ENCODE peak calls at places on chromosomes 11 and 22, in five cellular contexts. E, D, L, K and Z are unnamed samples.

GRCh38 chr11:60378359-60378758 is at the start of gene MS4A7:
- DNase-seq in E (no peak), D (peak), L (peak), K (no peak), Z (no peak)

GRCh38 chr11:35077709-35078695 is 61.0 kb upstream of the CD44 start:
- DNase-seq in E (no peak), D (peak), L (no peak), K (no peak), Z (peak)

GRCh38 chr11:36027731-36028130 is 83.9 kb downstream of the LDLRAD3 start:
- DNase-seq in E (no peak), D (no peak), L (no peak), K (peak), Z (no peak)

GRCh38 chr22:39083212-39084165 is 6.4 kb downstream of the APOBEC3G start:
- DNase-seq in E (no peak), D (no peak), L (no peak), K (no peak), Z (no peak)

GRCh38 chr11:92380882-92381281 is 156.3 kb downstream of the FAT3 start:
- DNase-seq in E (no peak), D (no peak), L (no peak), K (no peak), Z (no peak)

GRCh38 chr11:118002010-118002540 is 15.9 kb downstream of the IL10RA start:
- DNase-seq in E (no peak), D (no peak), L (no peak), K (no peak), Z (no peak)

GRCh38 chr11:59222464-59223065 is 9.8 kb upstream of the MPEG1 start:
- DNase-seq in E (no peak), D (no peak), L (no peak), K (no peak), Z (no peak)

GRCh38 chr22:20591660-20592310 is 84.4 kb downstream of the MED15 start:
- DNase-seq in E (peak), D (no peak), L (no peak), K (peak), Z (no peak)

GRCh38 chr11:111719379-111719778 is 46.8 kb downstream of the PPP2R1B start:
- DNase-seq in E (no peak), D (no peak), L (no peak), K (no peak), Z (no peak)

GRCh38 chr11:57566035-57566504 is 1.4 kb downstream of the UBE2L6 start:
- DNase-seq in E (no peak), D (peak), L (no peak), K (no peak), Z (no peak)

GRCh38 chr11:74783241-74783871 is 34.7 kb downstream of the RNF169 start:
- DNase-seq in E (no peak), D (peak), L (no peak), K (no peak), Z (no peak)

GRCh38 chr11:65899356-65900124 is 648 bp downstream of the FOSL1 start:
- DNase-seq in E (peak), D (peak), L (no peak), K (peak), Z (peak)

GRCh38 chr11:34495724-34496377 is 17.7 kb downstream of the ELF5 start:
- DNase-seq in E (no peak), D (no peak), L (no peak), K (no peak), Z (no peak)

GRCh38 chr11:123822022-123822421 is 15.9 kb upstream of the OR6M1 start:
- DNase-seq in E (no peak), D (no peak), L (no peak), K (peak), Z (no peak)

GRCh38 chr11:91691872-91692271 is 532.7 kb upstream of the FAT3 start:
- DNase-seq in E (no peak), D (no peak), L (no peak), K (no peak), Z (no peak)

GRCh38 chr22:38127869-38128268 is 17.4 kb upstream of the BAIAP2L2 start:
- DNase-seq in E (no peak), D (no peak), L (no peak), K (no peak), Z (no peak)

GRCh38 chr11:73185680-73186293 is 32.3 kb upstream of the P2RY2 start:
- DNase-seq in E (no peak), D (no peak), L (no peak), K (no peak), Z (no peak)

GRCh38 chr22:32830957-32831356 is 29.5 kb downstream of the TIMP3 start:
- DNase-seq in E (no peak), D (no peak), L (no peak), K (peak), Z (no peak)
- H3K27ac ChIP-seq in E (peak), D (no peak), L (no peak), K (no peak), Z (no peak)

GRCh38 chr11:67367014-67367835 is 6.2 kb downstream of the CLCF1 start:
- DNase-seq in E (no peak), D (no peak), L (no peak), K (no peak), Z (no peak)
- H3K27ac ChIP-seq in E (no peak), D (no peak), L (no peak), K (no peak), Z (no peak)

DNA sequence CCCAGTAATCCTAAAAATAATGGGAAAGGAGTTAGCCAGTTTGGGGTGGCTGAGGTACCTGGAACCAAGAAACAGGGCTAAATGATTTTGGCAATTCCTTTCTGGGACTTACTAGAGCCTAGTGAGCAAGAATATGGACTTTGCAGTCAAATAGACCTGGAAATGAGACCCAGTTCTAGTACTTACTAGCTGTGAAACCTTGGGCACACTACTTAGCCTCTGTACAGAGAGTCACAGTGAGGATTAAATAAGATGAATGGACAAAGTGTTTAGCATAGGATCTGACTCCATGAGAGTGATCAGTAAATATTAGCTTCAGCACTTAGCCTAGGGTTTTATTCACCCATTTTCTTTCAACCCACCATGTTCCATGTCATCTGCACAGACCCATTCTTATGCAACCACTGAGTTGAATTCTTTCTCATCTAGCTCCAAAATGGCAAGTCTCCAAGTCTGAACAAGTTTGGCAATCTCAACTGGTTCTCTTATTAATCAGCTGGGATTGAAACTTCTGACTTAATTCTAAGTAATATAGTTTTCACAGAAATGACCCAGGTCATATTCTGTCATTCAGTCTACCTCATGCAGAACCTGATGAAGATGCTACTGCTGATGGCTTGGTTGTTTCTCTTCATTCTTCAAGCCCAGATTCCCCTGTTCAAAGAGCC is 15.0 kb upstream of the SORL1 start:
- DNase-seq in E (no peak), D (no peak), L (no peak), K (no peak), Z (no peak)
- H3K27ac ChIP-seq in E (no peak), D (peak), L (peak), K (no peak), Z (no peak)

GRCh38 chr11:68159161-68159560 is 38.0 kb upstream of the CHKA start:
- DNase-seq in E (no peak), D (no peak), L (no peak), K (no peak), Z (no peak)

GRCh38 chr11:68158580-68158979 is 37.4 kb upstream of the CHKA start:
- DNase-seq in E (no peak), D (no peak), L (no peak), K (no peak), Z (no peak)

GRCh38 chr11:68159665-68160064 is 38.5 kb upstream of the CHKA start:
- DNase-seq in E (no peak), D (no peak), L (no peak), K (no peak), Z (no peak)

GRCh38 chr11:68163691-68164090 is 42.5 kb upstream of the CHKA start:
- DNase-seq in E (no peak), D (no peak), L (no peak), K (no peak), Z (no peak)

GRCh38 chr11:68160100-68160695 is 39.0 kb upstream of the CHKA start:
- DNase-seq in E (no peak), D (no peak), L (no peak), K (peak), Z (no peak)
- H3K27ac ChIP-seq in E (no peak), D (no peak), L (no peak), K (no peak), Z (no peak)